ENCODE peak calls at places on chromosomes 11 and 22, in seven cellular contexts. One of them, this sample, is unnamed.

GRCh38 chr22:40247976-40248375 is 70.3 kb downstream of the TNRC6B start:
- DNase-seq in progenitor cell of endocrine pancreas: no peak
- DNase-seq in mesothelial cell of epicardium: no peak
- DNase-seq in astrocyte of the spinal cord: no peak
- DNase-seq in sigmoid colon: no peak
- DNase-seq in uterus: no peak
- DNase-seq in HFFc6: no peak
- DNase-seq in this sample: no peak

GRCh38 chr11:87425943-87426342 is 388.2 kb downstream of the TMEM135 start:
- DNase-seq in mesothelial cell of epicardium: no peak
- DNase-seq in progenitor cell of endocrine pancreas: no peak
- DNase-seq in HFFc6: peak
- DNase-seq in sigmoid colon: no peak
- DNase-seq in astrocyte of the spinal cord: peak
- DNase-seq in uterus: no peak
- DNase-seq in this sample: no peak

GRCh38 chr22:25362215-25362882 is 142.9 kb downstream of the CRYBB2 start:
- DNase-seq in sigmoid colon: peak
- DNase-seq in HFFc6: peak
- DNase-seq in astrocyte of the spinal cord: peak
- DNase-seq in mesothelial cell of epicardium: peak
- DNase-seq in uterus: peak
- DNase-seq in progenitor cell of endocrine pancreas: peak
- DNase-seq in this sample: peak

GRCh38 chr11:131762346-131763110 is 392.1 kb downstream of the NTM start:
- DNase-seq in progenitor cell of endocrine pancreas: no peak
- DNase-seq in HFFc6: no peak
- DNase-seq in sigmoid colon: no peak
- DNase-seq in mesothelial cell of epicardium: no peak
- DNase-seq in astrocyte of the spinal cord: no peak
- DNase-seq in uterus: no peak
- DNase-seq in this sample: no peak

GRCh38 chr22:34055525-34056200 is 135.4 kb upstream of the LARGE1 start:
- DNase-seq in uterus: no peak
- DNase-seq in mesothelial cell of epicardium: no peak
- DNase-seq in HFFc6: no peak
- DNase-seq in astrocyte of the spinal cord: no peak
- DNase-seq in sigmoid colon: no peak
- DNase-seq in progenitor cell of endocrine pancreas: peak
- DNase-seq in this sample: no peak

GRCh38 chr11:63985812-63986155 is 454 bp upstream of the OTUB1 start:
- DNase-seq in uterus: no peak
- DNase-seq in astrocyte of the spinal cord: no peak
- DNase-seq in HFFc6: no peak
- DNase-seq in sigmoid colon: no peak
- DNase-seq in mesothelial cell of epicardium: no peak
- DNase-seq in progenitor cell of endocrine pancreas: no peak
- DNase-seq in this sample: no peak

GRCh38 chr11:6214530-6214929 is 9.2 kb downstream of the C11orf42 start:
- DNase-seq in uterus: no peak
- DNase-seq in sigmoid colon: no peak
- DNase-seq in progenitor cell of endocrine pancreas: no peak
- DNase-seq in HFFc6: no peak
- DNase-seq in astrocyte of the spinal cord: no peak
- DNase-seq in mesothelial cell of epicardium: no peak
- DNase-seq in this sample: no peak

GRCh38 chr22:17970205-17970708 is 54.1 kb downstream of the MICAL3 start:
- DNase-seq in HFFc6: peak
- DNase-seq in mesothelial cell of epicardium: no peak
- DNase-seq in uterus: no peak
- DNase-seq in progenitor cell of endocrine pancreas: no peak
- DNase-seq in sigmoid colon: no peak
- DNase-seq in astrocyte of the spinal cord: peak
- DNase-seq in this sample: no peak

GRCh38 chr22:35839811-35840739 is 122.4 kb downstream of the APOL5 start:
- DNase-seq in mesothelial cell of epicardium: peak
- DNase-seq in sigmoid colon: peak
- DNase-seq in HFFc6: peak
- DNase-seq in progenitor cell of endocrine pancreas: peak
- DNase-seq in astrocyte of the spinal cord: peak
- DNase-seq in uterus: peak
- DNase-seq in this sample: no peak

GRCh38 chr11:95516786-95517185 is 272.8 kb downstream of the FAM76B start:
- DNase-seq in HFFc6: no peak
- DNase-seq in astrocyte of the spinal cord: no peak
- DNase-seq in progenitor cell of endocrine pancreas: no peak
- DNase-seq in sigmoid colon: no peak
- DNase-seq in uterus: no peak
- DNase-seq in mesothelial cell of epicardium: no peak
- DNase-seq in this sample: no peak

GRCh38 chr11:1619449-1619848 is 2.5 kb downstream of the KRTAP5-4 start:
- DNase-seq in progenitor cell of endocrine pancreas: no peak
- DNase-seq in astrocyte of the spinal cord: no peak
- DNase-seq in HFFc6: no peak
- DNase-seq in mesothelial cell of epicardium: no peak
- DNase-seq in sigmoid colon: peak
- DNase-seq in uterus: no peak
- DNase-seq in this sample: no peak

DNA sequence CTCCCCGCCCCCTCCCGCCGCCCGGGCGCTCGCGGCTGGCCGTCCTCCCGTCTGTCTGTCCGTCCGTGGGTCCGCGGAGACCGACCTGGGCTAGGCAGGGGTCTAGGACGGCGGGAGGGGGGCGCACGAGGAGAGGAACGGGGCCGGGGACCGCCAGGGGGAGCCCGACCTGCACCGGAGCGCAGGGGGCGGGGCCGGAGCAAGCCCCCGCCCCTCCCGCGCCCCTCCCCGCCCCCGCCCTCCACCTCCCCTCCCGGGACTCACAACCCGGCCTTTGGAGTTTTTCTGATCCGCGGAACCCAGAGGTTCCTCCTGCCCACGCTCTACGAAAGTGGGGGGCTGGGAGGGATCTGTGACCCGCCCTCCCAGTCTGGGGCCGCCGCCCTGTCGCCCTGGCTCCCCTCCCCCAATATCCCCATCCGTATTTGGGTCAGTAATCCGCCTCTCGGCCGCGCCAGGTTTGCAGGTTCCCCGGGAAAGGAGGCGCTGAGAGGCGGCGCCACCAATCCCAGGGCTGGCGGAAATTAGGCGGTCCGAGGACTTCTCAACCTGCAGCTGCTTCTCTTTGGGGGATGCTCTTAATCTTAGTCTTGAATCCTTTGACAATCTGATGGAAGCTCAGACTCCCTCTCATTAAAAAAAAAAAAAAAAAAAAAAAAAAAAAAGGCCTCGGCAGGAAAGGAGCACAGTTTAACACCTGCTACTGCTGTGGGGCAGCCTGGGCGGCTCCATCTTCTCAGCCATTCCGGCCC is 922 bp upstream of the KCNJ11 start:
- DNase-seq in astrocyte of the spinal cord: peak
- DNase-seq in HFFc6: no peak
- DNase-seq in mesothelial cell of epicardium: peak
- DNase-seq in sigmoid colon: peak
- DNase-seq in uterus: peak
- DNase-seq in progenitor cell of endocrine pancreas: peak
- DNase-seq in this sample: peak
- TF ChIP-seq CTCF in astrocyte of the spinal cord: peak
- TF ChIP-seq CTCF in HFFc6: peak
- TF ChIP-seq CTCF in mesothelial cell of epicardium: peak
- TF ChIP-seq CTCF in sigmoid colon: no peak
- TF ChIP-seq CTCF in uterus: peak
- TF ChIP-seq CTCF in progenitor cell of endocrine pancreas: peak
- TF ChIP-seq CTCF in this sample: peak

GRCh38 chr22:45552580-45553332 is 50.1 kb downstream of the FBLN1 start:
- DNase-seq in mesothelial cell of epicardium: no peak
- DNase-seq in sigmoid colon: peak
- DNase-seq in uterus: peak
- DNase-seq in astrocyte of the spinal cord: peak
- DNase-seq in HFFc6: peak
- DNase-seq in progenitor cell of endocrine pancreas: no peak
- DNase-seq in this sample: no peak
- TF ChIP-seq CTCF in mesothelial cell of epicardium: no peak
- TF ChIP-seq CTCF in sigmoid colon: no peak
- TF ChIP-seq CTCF in uterus: peak
- TF ChIP-seq CTCF in astrocyte of the spinal cord: peak
- TF ChIP-seq CTCF in HFFc6: peak
- TF ChIP-seq CTCF in progenitor cell of endocrine pancreas: no peak
- TF ChIP-seq CTCF in this sample: no peak

GRCh38 chr11:114257621-114258558 is 38.3 kb upstream of the NNMT start:
- DNase-seq in mesothelial cell of epicardium: no peak
- DNase-seq in astrocyte of the spinal cord: peak
- DNase-seq in HFFc6: no peak
- DNase-seq in progenitor cell of endocrine pancreas: peak
- DNase-seq in sigmoid colon: peak
- DNase-seq in uterus: peak
- DNase-seq in this sample: no peak
- TF ChIP-seq CTCF in mesothelial cell of epicardium: no peak
- TF ChIP-seq CTCF in astrocyte of the spinal cord: peak
- TF ChIP-seq CTCF in HFFc6: peak
- TF ChIP-seq CTCF in progenitor cell of endocrine pancreas: peak
- TF ChIP-seq CTCF in sigmoid colon: no peak
- TF ChIP-seq CTCF in uterus: no peak
- TF ChIP-seq CTCF in this sample: no peak

GRCh38 chr22:37732699-37733607 is 36.1 kb downstream of the TRIOBP start:
- DNase-seq in progenitor cell of endocrine pancreas: no peak
- DNase-seq in HFFc6: no peak
- DNase-seq in sigmoid colon: no peak
- DNase-seq in astrocyte of the spinal cord: no peak
- DNase-seq in uterus: no peak
- DNase-seq in mesothelial cell of epicardium: no peak
- DNase-seq in this sample: no peak

GRCh38 chr22:37734402-37734700 is 37.5 kb downstream of the TRIOBP start:
- DNase-seq in uterus: no peak
- DNase-seq in HFFc6: no peak
- DNase-seq in mesothelial cell of epicardium: no peak
- DNase-seq in progenitor cell of endocrine pancreas: no peak
- DNase-seq in sigmoid colon: no peak
- DNase-seq in astrocyte of the spinal cord: no peak
- DNase-seq in this sample: no peak

GRCh38 chr22:37733625-37734401 is 37.0 kb downstream of the TRIOBP start:
- DNase-seq in mesothelial cell of epicardium: no peak
- DNase-seq in progenitor cell of endocrine pancreas: no peak
- DNase-seq in astrocyte of the spinal cord: no peak
- DNase-seq in uterus: no peak
- DNase-seq in sigmoid colon: no peak
- DNase-seq in HFFc6: no peak
- DNase-seq in this sample: no peak

GRCh38 chr22:37735054-37735453 is 38.2 kb downstream of the TRIOBP start:
- DNase-seq in astrocyte of the spinal cord: no peak
- DNase-seq in HFFc6: no peak
- DNase-seq in uterus: no peak
- DNase-seq in mesothelial cell of epicardium: no peak
- DNase-seq in sigmoid colon: peak
- DNase-seq in progenitor cell of endocrine pancreas: peak
- DNase-seq in this sample: no peak

GRCh38 chr22:37731804-37732471 is 35.1 kb downstream of the TRIOBP start:
- DNase-seq in HFFc6: no peak
- DNase-seq in astrocyte of the spinal cord: no peak
- DNase-seq in sigmoid colon: no peak
- DNase-seq in mesothelial cell of epicardium: no peak
- DNase-seq in progenitor cell of endocrine pancreas: no peak
- DNase-seq in uterus: no peak
- DNase-seq in this sample: no peak
- TF ChIP-seq CTCF in HFFc6: peak
- TF ChIP-seq CTCF in astrocyte of the spinal cord: no peak
- TF ChIP-seq CTCF in sigmoid colon: no peak
- TF ChIP-seq CTCF in mesothelial cell of epicardium: no peak
- TF ChIP-seq CTCF in progenitor cell of endocrine pancreas: peak
- TF ChIP-seq CTCF in uterus: no peak
- TF ChIP-seq CTCF in this sample: no peak

DNA sequence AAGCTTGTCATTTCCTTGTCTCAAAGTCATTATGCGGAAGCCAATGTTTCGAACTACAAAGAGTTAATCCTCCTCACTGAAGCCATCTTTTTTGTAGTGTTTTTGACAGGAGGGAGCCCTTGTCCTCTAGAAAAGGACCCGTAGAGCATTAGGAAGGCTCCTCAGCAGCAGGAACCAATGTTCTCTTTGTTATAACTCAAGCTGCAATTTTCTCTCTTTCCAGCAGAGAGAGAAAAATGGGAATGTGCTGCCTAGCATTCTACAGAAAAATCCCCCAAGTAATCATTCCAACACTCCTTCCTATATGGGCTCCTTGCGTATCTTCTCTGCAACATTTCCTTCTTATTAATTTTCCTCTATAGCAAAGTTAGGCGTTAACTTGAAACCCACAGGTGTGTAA is 30.6 kb downstream of the SC5D start:
- DNase-seq in mesothelial cell of epicardium: no peak
- DNase-seq in HFFc6: no peak
- DNase-seq in progenitor cell of endocrine pancreas: no peak
- DNase-seq in sigmoid colon: no peak
- DNase-seq in astrocyte of the spinal cord: no peak
- DNase-seq in uterus: no peak
- DNase-seq in this sample: no peak
- TF ChIP-seq CTCF in mesothelial cell of epicardium: no peak
- TF ChIP-seq CTCF in HFFc6: peak
- TF ChIP-seq CTCF in progenitor cell of endocrine pancreas: peak
- TF ChIP-seq CTCF in sigmoid colon: no peak
- TF ChIP-seq CTCF in astrocyte of the spinal cord: no peak
- TF ChIP-seq CTCF in uterus: no peak
- TF ChIP-seq CTCF in this sample: no peak

DNA sequence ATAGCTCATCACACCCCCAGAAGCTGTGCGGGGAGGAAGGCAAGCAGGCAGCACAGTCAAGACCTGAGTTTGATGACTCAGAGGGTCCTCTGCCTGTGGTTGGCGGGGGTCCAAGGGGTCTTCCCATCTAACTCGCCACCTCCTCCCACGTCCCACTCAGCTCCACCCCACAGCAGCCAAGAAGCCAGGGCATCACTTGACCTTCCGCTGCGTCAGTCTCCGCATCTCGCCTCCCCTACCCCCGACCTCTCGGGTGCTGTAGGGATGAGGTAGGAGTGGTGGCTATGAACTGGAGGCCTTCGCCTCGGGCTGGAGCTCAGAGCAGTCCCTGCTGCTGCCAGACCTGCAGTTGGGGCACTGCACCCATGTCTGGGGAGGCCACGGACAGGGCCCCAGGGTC is 90.6 kb downstream of the CDKN1C start:
- DNase-seq in uterus: peak
- DNase-seq in sigmoid colon: peak
- DNase-seq in astrocyte of the spinal cord: no peak
- DNase-seq in progenitor cell of endocrine pancreas: peak
- DNase-seq in mesothelial cell of epicardium: peak
- DNase-seq in HFFc6: no peak
- DNase-seq in this sample: no peak
- TF ChIP-seq CTCF in uterus: no peak
- TF ChIP-seq CTCF in sigmoid colon: no peak
- TF ChIP-seq CTCF in astrocyte of the spinal cord: no peak
- TF ChIP-seq CTCF in progenitor cell of endocrine pancreas: no peak
- TF ChIP-seq CTCF in mesothelial cell of epicardium: no peak
- TF ChIP-seq CTCF in HFFc6: no peak
- TF ChIP-seq CTCF in this sample: no peak